ENCODE peak calls at places on chromosomes 11 and 22, in eight cellular contexts. One of them, this sample, is unnamed.

GRCh38 chr11:125262825-125263218 is 98.3 kb downstream of the PKNOX2 start:
- DNase-seq in esophagus squamous epithelium: no peak
- DNase-seq in cardiac muscle cell: no peak
- DNase-seq in substantia nigra: no peak
- DNase-seq in small intestine: no peak
- DNase-seq in neural progenitor cell: peak; percentile 63
- DNase-seq in OCI-LY7: no peak
- DNase-seq in brain microvascular endothelial cell: peak; percentile 37
- DNase-seq in this sample: no peak

GRCh38 chr22:32122899-32123298 is 36.2 kb downstream of the C22orf42 start:
- DNase-seq in esophagus squamous epithelium: no peak
- DNase-seq in neural progenitor cell: no peak
- DNase-seq in brain microvascular endothelial cell: no peak
- DNase-seq in substantia nigra: no peak
- DNase-seq in cardiac muscle cell: no peak
- DNase-seq in small intestine: no peak
- DNase-seq in OCI-LY7: no peak
- DNase-seq in this sample: no peak

GRCh38 chr22:41308054-41308453 is 6.7 kb downstream of the ZC3H7B start:
- DNase-seq in substantia nigra: no peak
- DNase-seq in esophagus squamous epithelium: no peak
- DNase-seq in OCI-LY7: no peak
- DNase-seq in cardiac muscle cell: peak; percentile 17
- DNase-seq in brain microvascular endothelial cell: peak; percentile 40
- DNase-seq in small intestine: no peak
- DNase-seq in neural progenitor cell: no peak
- DNase-seq in this sample: peak; percentile 14

GRCh38 chr11:60615497-60615896 is 83.9 kb upstream of the MS4A8 start:
- DNase-seq in small intestine: no peak
- DNase-seq in esophagus squamous epithelium: no peak
- DNase-seq in brain microvascular endothelial cell: no peak
- DNase-seq in cardiac muscle cell: no peak
- DNase-seq in OCI-LY7: no peak
- DNase-seq in neural progenitor cell: no peak
- DNase-seq in substantia nigra: no peak
- DNase-seq in this sample: no peak

GRCh38 chr22:40014661-40015255 is 20.0 kb downstream of the FAM83F start:
- DNase-seq in small intestine: peak; percentile 85
- DNase-seq in substantia nigra: no peak
- DNase-seq in brain microvascular endothelial cell: no peak
- DNase-seq in cardiac muscle cell: no peak
- DNase-seq in neural progenitor cell: no peak
- DNase-seq in esophagus squamous epithelium: no peak
- DNase-seq in OCI-LY7: no peak
- DNase-seq in this sample: no peak

GRCh38 chr22:46437990-46438389 is 99.4 kb downstream of the CELSR1 start:
- DNase-seq in esophagus squamous epithelium: no peak
- DNase-seq in small intestine: no peak
- DNase-seq in substantia nigra: no peak
- DNase-seq in neural progenitor cell: no peak
- DNase-seq in brain microvascular endothelial cell: no peak
- DNase-seq in OCI-LY7: no peak
- DNase-seq in cardiac muscle cell: no peak
- DNase-seq in this sample: no peak

GRCh38 chr22:48551716-48552268 is 1275.9 kb downstream of the BRD1 start:
- DNase-seq in esophagus squamous epithelium: no peak
- DNase-seq in cardiac muscle cell: no peak
- DNase-seq in neural progenitor cell: no peak
- DNase-seq in OCI-LY7: no peak
- DNase-seq in brain microvascular endothelial cell: no peak
- DNase-seq in small intestine: no peak
- DNase-seq in substantia nigra: no peak
- DNase-seq in this sample: no peak

GRCh38 chr11:114085965-114086364 is 26.5 kb downstream of the ZBTB16 start:
- DNase-seq in brain microvascular endothelial cell: no peak
- DNase-seq in substantia nigra: no peak
- DNase-seq in small intestine: no peak
- DNase-seq in neural progenitor cell: no peak
- DNase-seq in esophagus squamous epithelium: no peak
- DNase-seq in OCI-LY7: no peak
- DNase-seq in cardiac muscle cell: no peak
- DNase-seq in this sample: no peak

GRCh38 chr22:44603774-44604173 is 98.2 kb upstream of the PRR5 start:
- DNase-seq in small intestine: no peak
- DNase-seq in esophagus squamous epithelium: no peak
- DNase-seq in OCI-LY7: no peak
- DNase-seq in cardiac muscle cell: peak; percentile 41
- DNase-seq in neural progenitor cell: no peak
- DNase-seq in substantia nigra: no peak
- DNase-seq in brain microvascular endothelial cell: no peak
- DNase-seq in this sample: no peak

GRCh38 chr11:2271077-2271326 is 614 bp upstream of the ASCL2 start:
- DNase-seq in small intestine: peak; percentile 27
- DNase-seq in cardiac muscle cell: no peak
- DNase-seq in neural progenitor cell: peak; percentile 30
- DNase-seq in esophagus squamous epithelium: no peak
- DNase-seq in brain microvascular endothelial cell: no peak
- DNase-seq in substantia nigra: no peak
- DNase-seq in OCI-LY7: no peak
- DNase-seq in this sample: no peak

GRCh38 chr11:96149743-96150555 is 193.0 kb downstream of the MAML2 start:
- DNase-seq in substantia nigra: no peak
- DNase-seq in esophagus squamous epithelium: no peak
- DNase-seq in brain microvascular endothelial cell: peak; percentile 88
- DNase-seq in neural progenitor cell: no peak
- DNase-seq in cardiac muscle cell: peak; percentile 62
- DNase-seq in small intestine: no peak
- DNase-seq in OCI-LY7: no peak
- DNase-seq in this sample: no peak

GRCh38 chr11:38990139-38990538 is 2392.1 kb upstream of the RAG2 start:
- DNase-seq in esophagus squamous epithelium: no peak
- DNase-seq in cardiac muscle cell: no peak
- DNase-seq in small intestine: peak; percentile 74
- DNase-seq in substantia nigra: no peak
- DNase-seq in OCI-LY7: no peak
- DNase-seq in brain microvascular endothelial cell: no peak
- DNase-seq in neural progenitor cell: no peak
- DNase-seq in this sample: no peak

GRCh38 chr11:113372317-113372716 is 15.3 kb upstream of the ANKK1 start:
- DNase-seq in OCI-LY7: no peak
- DNase-seq in esophagus squamous epithelium: no peak
- DNase-seq in neural progenitor cell: no peak
- DNase-seq in substantia nigra: no peak
- DNase-seq in cardiac muscle cell: peak; percentile 27
- DNase-seq in brain microvascular endothelial cell: no peak
- DNase-seq in small intestine: no peak
- DNase-seq in this sample: no peak

GRCh38 chr11:13210424-13210823 is 67.2 kb upstream of the BMAL1 start:
- DNase-seq in cardiac muscle cell: peak; percentile 85
- DNase-seq in brain microvascular endothelial cell: peak; percentile 76
- DNase-seq in OCI-LY7: no peak
- DNase-seq in esophagus squamous epithelium: no peak
- DNase-seq in substantia nigra: peak; percentile 17
- DNase-seq in neural progenitor cell: peak; percentile 88
- DNase-seq in small intestine: peak; percentile 78
- DNase-seq in this sample: peak; percentile 37

GRCh38 chr22:46736705-46737104 is 1.3 kb downstream of the CERK start:
- DNase-seq in neural progenitor cell: no peak
- DNase-seq in substantia nigra: no peak
- DNase-seq in brain microvascular endothelial cell: no peak
- DNase-seq in esophagus squamous epithelium: no peak
- DNase-seq in small intestine: no peak
- DNase-seq in cardiac muscle cell: no peak
- DNase-seq in OCI-LY7: no peak
- DNase-seq in this sample: no peak

GRCh38 chr22:26610983-26611382 is 6.8 kb downstream of the CRYBB1 start:
- DNase-seq in neural progenitor cell: no peak
- DNase-seq in OCI-LY7: no peak
- DNase-seq in small intestine: no peak
- DNase-seq in cardiac muscle cell: no peak
- DNase-seq in substantia nigra: no peak
- DNase-seq in brain microvascular endothelial cell: no peak
- DNase-seq in esophagus squamous epithelium: no peak
- DNase-seq in this sample: no peak

GRCh38 chr22:42985541-42985925 is 29.4 kb downstream of the PACSIN2 start:
- DNase-seq in substantia nigra: no peak
- DNase-seq in small intestine: no peak
- DNase-seq in neural progenitor cell: no peak
- DNase-seq in cardiac muscle cell: no peak
- DNase-seq in OCI-LY7: no peak
- DNase-seq in brain microvascular endothelial cell: no peak
- DNase-seq in esophagus squamous epithelium: no peak
- DNase-seq in this sample: no peak

GRCh38 chr11:22165799-22166548 is 26.9 kb upstream of the ANO5 start:
- DNase-seq in brain microvascular endothelial cell: no peak
- DNase-seq in esophagus squamous epithelium: no peak
- DNase-seq in substantia nigra: no peak
- DNase-seq in small intestine: no peak
- DNase-seq in cardiac muscle cell: no peak
- DNase-seq in neural progenitor cell: no peak
- DNase-seq in OCI-LY7: no peak
- DNase-seq in this sample: no peak

GRCh38 chr11:47603295-47603694 is 9.1 kb upstream of the C1QTNF4 start:
- DNase-seq in substantia nigra: no peak
- DNase-seq in esophagus squamous epithelium: no peak
- DNase-seq in OCI-LY7: no peak
- DNase-seq in brain microvascular endothelial cell: no peak
- DNase-seq in cardiac muscle cell: no peak
- DNase-seq in neural progenitor cell: no peak
- DNase-seq in small intestine: no peak
- DNase-seq in this sample: no peak

GRCh38 chr22:50027639-50028537 is 15.3 kb upstream of the IL17REL start:
- DNase-seq in OCI-LY7: peak; percentile 9
- DNase-seq in cardiac muscle cell: no peak
- DNase-seq in esophagus squamous epithelium: no peak
- DNase-seq in substantia nigra: no peak
- DNase-seq in small intestine: no peak
- DNase-seq in brain microvascular endothelial cell: no peak
- DNase-seq in neural progenitor cell: no peak
- DNase-seq in this sample: peak; percentile 69

GRCh38 chr22:31647516-31647915 is 14.5 kb downstream of the PISD start:
- DNase-seq in small intestine: no peak
- DNase-seq in substantia nigra: no peak
- DNase-seq in cardiac muscle cell: peak; percentile 76
- DNase-seq in neural progenitor cell: no peak
- DNase-seq in OCI-LY7: no peak
- DNase-seq in esophagus squamous epithelium: no peak
- DNase-seq in brain microvascular endothelial cell: peak; percentile 86
- DNase-seq in this sample: no peak

GRCh38 chr11:92962444-92962843 is 7.0 kb upstream of the MTNR1B start:
- DNase-seq in brain microvascular endothelial cell: no peak
- DNase-seq in OCI-LY7: no peak
- DNase-seq in neural progenitor cell: no peak
- DNase-seq in cardiac muscle cell: no peak
- DNase-seq in substantia nigra: no peak
- DNase-seq in small intestine: no peak
- DNase-seq in esophagus squamous epithelium: no peak
- DNase-seq in this sample: no peak

GRCh38 chr11:68840661-68841653 is 759 bp downstream of the CPT1A start:
- DNase-seq in esophagus squamous epithelium: no peak
- DNase-seq in cardiac muscle cell: peak; percentile 66
- DNase-seq in small intestine: peak; percentile 79
- DNase-seq in brain microvascular endothelial cell: no peak
- DNase-seq in neural progenitor cell: peak; percentile 34
- DNase-seq in substantia nigra: no peak
- DNase-seq in OCI-LY7: peak; percentile 22
- DNase-seq in this sample: no peak
- H3K27ac ChIP-seq in esophagus squamous epithelium: peak overlapping the region; percentile 95
- H3K27ac ChIP-seq in cardiac muscle cell: no peak overlapping the region
- H3K27ac ChIP-seq in small intestine: peak overlapping the region; percentile 97
- H3K27ac ChIP-seq in brain microvascular endothelial cell: no peak overlapping the region
- H3K27ac ChIP-seq in neural progenitor cell: no peak overlapping the region
- H3K27ac ChIP-seq in substantia nigra: peak overlapping the region; percentile 42
- H3K27ac ChIP-seq in OCI-LY7: peak overlapping the region; percentile 81
- H3K27ac ChIP-seq in this sample: peak overlapping the region; percentile 95

DNA sequence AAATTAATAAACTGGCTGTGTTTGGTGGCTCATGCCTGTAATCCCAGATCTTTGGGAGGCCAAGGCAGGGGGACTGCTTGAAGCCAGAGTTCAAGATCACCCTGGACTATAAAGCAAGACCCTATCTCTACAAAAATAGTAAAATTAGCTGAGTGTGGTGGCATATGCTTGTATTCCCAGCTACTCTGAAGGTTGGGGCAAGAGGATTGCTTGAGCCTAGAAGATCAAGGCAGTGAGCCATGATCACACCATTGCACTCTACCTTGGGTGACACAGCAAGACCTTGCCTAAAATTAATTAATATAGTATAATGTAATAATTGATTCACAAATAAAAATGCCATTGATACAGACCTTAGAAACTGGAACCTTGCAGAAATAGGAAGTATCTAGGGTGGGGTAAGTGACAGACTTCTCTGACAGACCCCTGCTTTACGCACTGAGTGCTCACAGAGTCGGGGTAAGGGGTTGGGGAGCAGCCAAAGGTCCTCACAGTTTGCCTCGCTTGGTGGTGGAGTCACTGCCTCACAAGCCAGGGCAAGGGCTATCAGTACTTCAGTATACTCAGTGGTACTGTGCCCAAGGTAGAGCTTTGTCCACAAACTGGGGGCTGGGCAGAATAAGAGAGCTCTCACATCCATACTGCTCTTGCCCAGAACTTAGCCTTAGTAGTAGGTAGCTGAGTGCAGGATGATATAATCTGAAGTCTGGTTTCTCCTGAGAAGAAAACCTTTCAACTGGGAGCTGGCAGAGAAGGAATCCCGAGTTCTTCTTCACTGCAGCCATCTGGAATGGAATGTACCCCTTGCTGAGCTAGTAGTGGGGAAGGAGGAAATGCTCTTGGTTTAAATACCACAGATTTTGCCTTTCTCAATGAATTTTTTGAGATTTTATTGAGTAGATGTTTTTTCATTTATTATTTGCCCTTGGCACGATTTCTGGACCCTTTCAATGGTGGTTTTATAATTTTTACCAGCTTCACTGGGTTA is 65.5 kb downstream of the EMSY start:
- DNase-seq in small intestine: no peak
- DNase-seq in brain microvascular endothelial cell: peak; percentile 40
- DNase-seq in neural progenitor cell: peak; percentile 57
- DNase-seq in cardiac muscle cell: peak; percentile 72
- DNase-seq in OCI-LY7: no peak
- DNase-seq in esophagus squamous epithelium: no peak
- DNase-seq in substantia nigra: no peak
- DNase-seq in this sample: no peak
- H3K27ac ChIP-seq in small intestine: no peak overlapping the region
- H3K27ac ChIP-seq in brain microvascular endothelial cell: no peak overlapping the region
- H3K27ac ChIP-seq in neural progenitor cell: peak overlapping the region; percentile 58
- H3K27ac ChIP-seq in cardiac muscle cell: peak overlapping the region; percentile 48
- H3K27ac ChIP-seq in OCI-LY7: no peak overlapping the region
- H3K27ac ChIP-seq in esophagus squamous epithelium: no peak overlapping the region
- H3K27ac ChIP-seq in substantia nigra: no peak overlapping the region
- H3K27ac ChIP-seq in this sample: no peak overlapping the region

GRCh38 chr11:37280194-37280593 is 682.2 kb upstream of the RAG2 start:
- DNase-seq in neural progenitor cell: no peak
- DNase-seq in esophagus squamous epithelium: no peak
- DNase-seq in brain microvascular endothelial cell: no peak
- DNase-seq in cardiac muscle cell: peak; percentile 6
- DNase-seq in substantia nigra: no peak
- DNase-seq in small intestine: no peak
- DNase-seq in OCI-LY7: no peak
- DNase-seq in this sample: no peak
- H3K27ac ChIP-seq in neural progenitor cell: no peak overlapping the region
- H3K27ac ChIP-seq in esophagus squamous epithelium: no peak overlapping the region
- H3K27ac ChIP-seq in brain microvascular endothelial cell: no peak overlapping the region
- H3K27ac ChIP-seq in cardiac muscle cell: peak overlapping the region; percentile 83
- H3K27ac ChIP-seq in substantia nigra: no peak overlapping the region
- H3K27ac ChIP-seq in small intestine: no peak overlapping the region
- H3K27ac ChIP-seq in OCI-LY7: no peak overlapping the region
- H3K27ac ChIP-seq in this sample: no peak overlapping the region

GRCh38 chr11:34126959-34127848 is 21.8 kb downstream of the NAT10 start:
- DNase-seq in esophagus squamous epithelium: no peak
- DNase-seq in cardiac muscle cell: no peak
- DNase-seq in small intestine: no peak
- DNase-seq in substantia nigra: no peak
- DNase-seq in brain microvascular endothelial cell: no peak
- DNase-seq in OCI-LY7: no peak
- DNase-seq in neural progenitor cell: no peak
- DNase-seq in this sample: no peak
- H3K27ac ChIP-seq in esophagus squamous epithelium: no peak overlapping the region
- H3K27ac ChIP-seq in cardiac muscle cell: no peak overlapping the region
- H3K27ac ChIP-seq in small intestine: no peak overlapping the region
- H3K27ac ChIP-seq in substantia nigra: no peak overlapping the region
- H3K27ac ChIP-seq in brain microvascular endothelial cell: no peak overlapping the region
- H3K27ac ChIP-seq in OCI-LY7: no peak overlapping the region
- H3K27ac ChIP-seq in neural progenitor cell: no peak overlapping the region
- H3K27ac ChIP-seq in this sample: no peak overlapping the region

This sample was measured in caudate nucleus.